ENCODE peak calls at places on chromosomes 4 and X, in ten cellular contexts. Q, X, L, D, Z, N, O, A, K and C are unnamed samples.

GRCh38 chr4:164700471-164700870 is 53.5 kb upstream of the SMIM31 start:
- DNase-seq in Q (no peak), D (no peak), X (no peak), L (no peak), A (peak), Z (peak), K (no peak), N (no peak), O (no peak), C (no peak)

GRCh38 chr4:124481123-124481522 is 231.4 kb downstream of the ANKRD50 start:
- DNase-seq in Z (no peak), D (no peak), A (no peak), O (no peak), Q (no peak), K (no peak), N (no peak), X (no peak), L (no peak), C (no peak)

GRCh38 chr4:154614306-154614705 is 1.9 kb upstream of the FGG start:
- DNase-seq in N (no peak), Q (no peak), K (no peak), X (no peak), A (no peak), Z (no peak), D (no peak), L (no peak), O (no peak), C (no peak)

GRCh38 chrX:107537815-107538214 is 88.4 kb downstream of the FRMPD3 start:
- DNase-seq in N (no peak), K (peak), L (no peak), O (no peak), Z (peak), D (peak), Q (no peak), A (peak), X (peak), C (no peak)

GRCh38 chr4:26791346-26791745 is 69.3 kb upstream of the STIM2 start:
- DNase-seq in X (no peak), Z (no peak), Q (no peak), O (no peak), L (no peak), D (no peak), K (no peak), N (no peak), A (no peak), C (no peak)

GRCh38 chr4:3254302-3255131 is 5.6 kb downstream of the MSANTD1 start:
- DNase-seq in Z (peak), A (no peak), X (no peak), K (no peak), O (peak), L (peak), D (no peak), N (no peak), Q (no peak), C (peak)

GRCh38 chrX:24241822-24242648 is 71.8 kb downstream of the SUPT20HL2 start:
- DNase-seq in Z (no peak), A (peak), K (peak), L (peak), N (no peak), O (no peak), Q (peak), X (peak), D (peak), C (no peak)

GRCh38 chr4:137660211-137660610 is 127.9 kb upstream of the PCDH18 start:
- DNase-seq in L (no peak), K (peak), X (no peak), Z (no peak), O (no peak), Q (no peak), D (peak), N (no peak), A (no peak), C (no peak)

GRCh38 chr4:154590329-154591006 is at the start of gene FGA:
- DNase-seq in N (no peak), Z (no peak), L (no peak), A (peak), O (no peak), Q (no peak), K (no peak), D (no peak), X (no peak), C (no peak)

GRCh38 chrX:136623400-136623799 is 24.6 kb upstream of the CD40LG start:
- DNase-seq in Q (no peak), N (no peak), Z (no peak), X (no peak), K (no peak), D (no peak), A (no peak), O (no peak), L (no peak), C (no peak)

DNA sequence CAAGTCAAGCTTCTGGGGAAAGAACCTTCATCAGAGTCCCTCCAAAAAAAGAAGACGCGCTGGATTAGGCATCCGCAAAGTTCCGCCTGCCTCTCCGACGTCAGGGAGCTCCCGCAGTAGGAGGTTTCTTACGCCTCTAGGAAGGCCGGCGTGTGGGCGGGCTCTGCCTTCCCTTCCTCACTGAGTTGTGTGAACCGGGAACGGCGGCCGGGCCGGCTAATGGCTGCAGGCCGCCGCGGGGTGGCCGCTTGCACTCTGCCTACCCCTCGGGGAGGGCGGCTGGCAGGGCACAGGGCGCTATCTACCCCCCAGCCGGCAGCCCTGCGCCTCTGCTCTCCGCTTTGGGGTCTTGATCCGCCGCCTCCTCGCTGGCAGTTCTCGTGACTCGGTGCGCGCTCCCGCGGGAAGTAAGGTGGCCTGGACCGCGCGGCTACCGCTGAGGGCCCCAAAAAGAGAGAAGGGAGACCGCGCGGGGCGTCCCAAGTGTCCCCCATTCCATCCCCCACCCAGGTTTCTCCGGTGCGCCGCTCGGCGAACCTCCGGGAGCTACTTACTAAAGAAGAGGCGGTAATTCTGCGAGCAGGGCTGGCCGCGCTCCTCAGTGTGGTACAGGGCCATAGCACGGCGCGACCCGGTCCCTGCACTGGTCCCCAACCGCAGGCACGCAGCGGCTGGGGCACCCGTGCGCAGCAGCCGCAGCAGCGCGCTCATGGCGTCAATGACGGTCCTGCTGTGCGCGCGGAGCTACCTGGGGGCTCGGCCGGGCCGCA is at the start of gene PPA2:
- DNase-seq in D (peak), K (peak), Q (peak), Z (peak), O (peak), X (peak), N (peak), L (peak), A (peak), C (peak)
- TF ChIP-seq CTCF in D (no peak), K (no peak), Q (no peak), Z (no peak), O (no peak), X (no peak), N (no peak), L (no peak), A (no peak), C (no peak)

DNA sequence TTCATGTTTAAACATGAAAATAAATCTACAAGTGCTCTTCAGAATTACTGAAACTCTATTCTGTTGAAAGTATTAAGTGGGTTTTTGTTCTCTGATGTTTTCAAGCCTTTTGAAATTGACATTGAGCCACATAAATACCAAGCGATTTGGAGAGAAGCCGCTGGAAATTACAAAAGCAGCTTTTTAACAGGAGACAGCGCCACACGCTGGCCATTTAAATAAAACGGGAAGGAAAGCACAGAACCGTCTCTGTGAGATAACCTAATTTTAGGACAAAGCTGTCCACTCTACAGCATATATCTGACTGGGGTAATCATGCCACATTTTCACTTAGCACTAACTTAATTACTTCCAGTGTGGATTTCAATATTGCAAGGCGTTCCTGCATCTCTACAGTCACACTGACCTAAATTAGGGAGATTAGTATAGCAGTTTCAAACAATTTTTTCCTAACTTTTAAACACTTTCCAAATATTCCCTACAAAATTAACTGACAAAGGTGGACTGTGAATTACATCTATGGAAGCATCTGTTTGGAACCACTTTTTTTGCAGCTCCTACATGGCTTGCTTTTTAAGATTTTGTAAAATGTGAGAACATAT is 6.8 kb upstream of the ANOS1 start:
- DNase-seq in A (peak), Q (no peak), O (no peak), X (no peak), L (no peak), Z (no peak), N (no peak), K (peak), D (peak), C (no peak)
- TF ChIP-seq CTCF in A (peak), Q (peak), O (peak), X (peak), L (peak), Z (peak), N (peak), K (peak), D (peak), C (peak)

GRCh38 chr4:139899346-139899745 is 233.7 kb downstream of the MGST2 start:
- DNase-seq in O (no peak), K (no peak), D (no peak), X (no peak), Z (no peak), Q (no peak), N (no peak), A (no peak), L (no peak), C (no peak)

GRCh38 chr4:139901516-139902327 is 236.1 kb downstream of the MGST2 start:
- DNase-seq in Z (no peak), Q (no peak), X (no peak), N (no peak), O (no peak), A (no peak), L (no peak), D (peak), K (peak), C (no peak)

GRCh38 chr4:139896242-139896752 is 230.7 kb downstream of the MGST2 start:
- DNase-seq in A (no peak), L (no peak), Q (no peak), K (no peak), X (no peak), Z (no peak), O (no peak), D (no peak), N (no peak), C (no peak)

GRCh38 chr4:139900964-139901376 is 235.4 kb downstream of the MGST2 start:
- DNase-seq in O (no peak), L (no peak), D (no peak), A (no peak), Q (no peak), N (no peak), K (no peak), Z (no peak), X (no peak), C (no peak)

DNA sequence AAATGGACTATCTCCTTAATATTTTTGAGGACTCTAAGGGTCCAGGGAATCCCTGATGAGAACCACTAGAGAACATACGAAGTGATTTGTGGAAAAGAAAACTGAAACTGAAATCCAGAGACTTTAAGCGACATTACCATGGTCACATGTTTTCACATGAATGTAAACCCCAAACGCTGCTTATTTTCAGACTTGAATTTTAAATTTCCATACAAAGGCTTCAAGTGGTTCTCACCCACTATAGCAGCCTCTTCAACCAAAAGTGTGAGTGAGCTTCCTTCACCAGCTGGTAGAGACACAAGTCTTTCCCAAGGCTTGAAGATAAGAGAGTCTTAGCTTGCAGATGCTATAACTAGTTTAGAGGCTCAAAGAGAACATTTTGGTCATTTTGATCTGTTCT is 232.7 kb downstream of the MGST2 start:
- DNase-seq in Q (no peak), L (no peak), K (no peak), D (no peak), O (no peak), N (no peak), A (no peak), X (no peak), Z (no peak), C (no peak)
- TF ChIP-seq CTCF in Q (no peak), L (no peak), K (no peak), D (no peak), O (no peak), N (no peak), A (no peak), X (no peak), Z (no peak), C (no peak)

GRCh38 chr4:68904786-68905185 is 46.8 kb downstream of the UGT2A3 start:
- DNase-seq in Q (no peak), Z (peak), O (no peak), A (peak), L (no peak), D (no peak), N (no peak), K (no peak), X (no peak), C (no peak)
- TF ChIP-seq CTCF in Q (no peak), Z (peak), O (no peak), A (peak), L (no peak), D (no peak), N (no peak), K (peak), X (no peak), C (peak)

GRCh38 chr4:173314715-173315114 is 19.4 kb downstream of the HMGB2 start:
- DNase-seq in A (no peak), Z (no peak), L (no peak), N (no peak), Q (no peak), D (no peak), O (no peak), K (no peak), X (no peak), C (no peak)

GRCh38 chr4:173319696-173320095 is 14.5 kb downstream of the HMGB2 start:
- DNase-seq in Z (no peak), Q (no peak), O (no peak), N (no peak), D (peak), L (no peak), X (no peak), A (no peak), K (peak), C (no peak)

GRCh38 chr4:173317003-173317402 is 17.2 kb downstream of the HMGB2 start:
- DNase-seq in K (peak), A (peak), O (no peak), D (no peak), N (no peak), X (no peak), Z (peak), Q (no peak), L (no peak), C (no peak)

GRCh38 chr4:173316060-173316459 is 18.1 kb downstream of the HMGB2 start:
- DNase-seq in N (no peak), Z (no peak), X (no peak), A (no peak), Q (no peak), K (no peak), O (no peak), D (no peak), L (no peak), C (no peak)

DNA sequence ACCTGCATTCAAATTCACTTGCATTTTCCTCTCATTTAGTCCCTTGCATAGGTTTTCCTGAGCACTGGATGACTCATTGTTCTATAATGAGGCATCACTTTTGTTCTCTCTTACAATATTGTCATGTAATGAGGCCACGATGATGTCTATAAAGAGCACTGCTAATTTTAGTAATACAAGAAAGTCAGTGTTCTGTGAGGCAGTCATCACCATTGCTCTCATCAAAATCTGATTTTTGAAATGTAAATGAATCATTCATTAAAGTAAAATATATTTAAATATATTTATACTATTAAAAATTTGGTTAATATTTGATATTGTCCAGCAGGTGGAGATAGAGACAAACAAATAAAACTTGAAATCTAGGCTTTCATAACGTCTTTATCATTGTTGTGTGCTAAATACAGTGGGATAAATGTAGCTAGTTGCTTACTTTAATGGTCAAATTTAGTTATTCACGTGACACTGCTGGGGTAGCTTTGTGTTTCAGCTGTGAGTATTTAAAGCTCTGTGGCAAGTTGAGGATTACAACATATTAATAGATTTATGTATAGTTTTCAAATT is 15.4 kb downstream of the HMGB2 start:
- DNase-seq in O (no peak), L (no peak), Q (no peak), Z (no peak), D (peak), N (no peak), K (peak), A (no peak), X (peak), C (no peak)
- TF ChIP-seq CTCF in O (peak), L (peak), Q (peak), Z (peak), D (peak), N (no peak), K (peak), A (peak), X (peak), C (no peak)

GRCh38 chr4:8892556-8893226 is 21.1 kb upstream of the HMX1 start:
- DNase-seq in Z (no peak), K (peak), Q (no peak), O (no peak), N (no peak), X (no peak), L (no peak), D (no peak), A (no peak), C (no peak)
- TF ChIP-seq CTCF in Z (no peak), K (no peak), Q (no peak), O (no peak), N (no peak), X (no peak), L (no peak), D (no peak), A (no peak), C (no peak)

DNA sequence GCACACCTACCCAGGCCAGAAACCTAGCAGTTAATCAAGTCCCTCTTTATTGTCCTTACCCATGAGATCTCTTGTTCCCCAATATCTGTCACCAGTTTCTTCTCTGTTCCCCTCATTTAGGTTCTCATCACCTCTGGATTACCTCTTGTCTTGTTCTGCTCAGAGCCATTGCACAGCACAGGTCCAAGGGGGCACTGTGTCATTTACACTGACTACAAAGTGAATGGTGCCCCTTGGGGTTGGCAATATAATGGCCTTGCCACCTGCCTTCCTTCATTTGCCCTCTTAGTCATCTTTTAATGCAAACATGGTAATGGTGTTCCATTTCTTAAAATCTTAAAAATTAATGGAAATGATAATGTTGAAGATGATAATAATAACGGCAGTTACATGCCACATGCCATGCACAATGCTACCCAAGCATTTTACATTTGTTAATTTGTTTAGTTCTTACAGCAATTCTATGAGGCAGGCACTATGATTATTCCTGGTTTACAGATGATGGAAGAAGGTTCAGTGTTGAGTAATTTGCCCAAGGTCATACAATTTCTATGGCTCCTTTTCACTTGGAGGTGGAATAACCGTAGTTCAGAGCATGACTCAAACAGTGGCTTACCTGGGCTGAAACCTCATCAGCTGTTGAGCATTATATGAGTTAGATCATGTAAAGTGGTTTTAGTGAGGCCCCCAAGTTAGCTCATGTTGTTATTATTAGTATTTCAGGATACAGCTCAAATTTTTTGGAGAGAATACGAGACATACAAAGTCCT is 117.9 kb downstream of the RASL11B start:
- DNase-seq in O (no peak), D (no peak), N (no peak), Z (no peak), Q (no peak), L (no peak), A (no peak), X (no peak), K (no peak), C (no peak)
- TF ChIP-seq CTCF in O (no peak), D (no peak), N (no peak), Z (peak), Q (no peak), L (no peak), A (no peak), X (no peak), K (no peak), C (no peak)